ENCODE peak calls at places on chromosomes 16 and 17, in eight cellular contexts. A is IMR-90, X is esophagus muscularis mucosa, U is stomach, C is body of pancreas, O is heart left ventricle, B is H1, S is breast epithelium. R is an unnamed sample. For H3K4me1, the result is how much of the 10 kb centered on the place peaks cover.

GRCh38 chr17:78412403-78412802 is 34.0 kb downstream of the PGS1 start:
- DNase-seq in A (peak), X (no peak), U (no peak), C (no peak), O (no peak), B (no peak), S (no peak), R (peak)

GRCh38 chr16:25210758-25211157 is 6.0 kb upstream of the AQP8 start:
- DNase-seq in A (peak), X (no peak), U (no peak), C (no peak), O (no peak), B (no peak), S (no peak), R (no peak)

GRCh38 chr17:57874434-57875108 is 24.7 kb upstream of the MRPS23 start:
- DNase-seq in A (peak), X (no peak), U (no peak), C (peak), O (peak), B (peak), S (no peak), R (peak)

GRCh38 chr16:62225675-62226074 is 189.4 kb upstream of the CDH8 start:
- DNase-seq in A (no peak), X (no peak), U (peak), C (peak), O (peak), B (peak), S (peak), R (no peak)

GRCh38 chr17:46862949-46863348 is 11.6 kb downstream of the WNT9B start:
- DNase-seq in A (no peak), X (no peak), U (no peak), C (no peak), O (no peak), B (no peak), S (no peak), R (no peak)

GRCh38 chr17:77829871-77830799 is 128.4 kb upstream of the TNRC6C start:
- DNase-seq in A (peak), X (no peak), U (no peak), C (peak), O (peak), B (no peak), S (peak), R (peak)

GRCh38 chr16:10594312-10594950 is 14.0 kb upstream of the EMP2 start:
- DNase-seq in A (no peak), X (no peak), U (peak), C (no peak), O (no peak), B (no peak), S (peak), R (no peak)

GRCh38 chr16:853981-854807 is 53.7 kb upstream of the GNG13 start:
- DNase-seq in A (no peak), X (no peak), U (no peak), C (no peak), O (no peak), B (no peak), S (no peak), R (no peak)

GRCh38 chr16:5578980-5579379 is 481.4 kb upstream of the EEF2KMT start:
- DNase-seq in A (no peak), X (no peak), U (no peak), C (no peak), O (no peak), B (no peak), S (no peak), R (no peak)

GRCh38 chr17:70109497-70109896 is 34.5 kb downstream of the KCNJ16 start:
- DNase-seq in A (no peak), X (no peak), U (no peak), C (no peak), O (peak), B (no peak), S (no peak), R (no peak)

GRCh38 chr16:3458278-3458851 is 14.9 kb downstream of the NAA60 start:
- DNase-seq in A (peak), X (no peak), U (no peak), C (peak), O (peak), B (no peak), S (no peak), R (peak)

GRCh38 chr16:12289175-12290063 is 312.9 kb downstream of the SNX29 start:
- DNase-seq in A (no peak), X (no peak), U (peak), C (no peak), O (no peak), B (no peak), S (peak), R (no peak)

GRCh38 chr17:83137523-83137922 is 58.1 kb downstream of the METRNL start:
- DNase-seq in A (no peak), X (no peak), U (no peak), C (no peak), O (peak), B (no peak), S (peak), R (no peak)

GRCh38 chr17:58666858-58667267 is 25.0 kb downstream of the TEX14 start:
- DNase-seq in A (peak), X (no peak), U (peak), C (peak), O (peak), B (no peak), S (peak), R (peak)

GRCh38 chr16:59412275-59412841 is 678.2 kb upstream of the GOT2 start:
- DNase-seq in A (peak), X (no peak), U (no peak), C (no peak), O (no peak), B (no peak), S (no peak), R (no peak)

GRCh38 chr16:835373-835772 is 34.8 kb upstream of the GNG13 start:
- DNase-seq in A (no peak), X (no peak), U (no peak), C (no peak), O (no peak), B (no peak), S (no peak), R (no peak)

GRCh38 chr16:80751167-80751566 is 53.2 kb downstream of the CDYL2 start:
- DNase-seq in A (peak), X (no peak), U (no peak), C (no peak), O (no peak), B (no peak), S (no peak), R (no peak)

GRCh38 chr17:50201226-50201854 is at the start of gene COL1A1:
- DNase-seq in A (peak), X (no peak), U (peak), C (peak), O (peak), B (no peak), S (peak), R (no peak)

GRCh38 chr17:61805399-61805798 is 57.9 kb downstream of the BRIP1 start:
- DNase-seq in A (peak), X (no peak), U (no peak), C (no peak), O (no peak), B (no peak), S (no peak), R (no peak)

GRCh38 chr17:64499805-64500486 is 3.1 kb upstream of the POLG2 start:
- DNase-seq in A (peak), X (no peak), U (no peak), C (no peak), O (no peak), B (no peak), S (no peak), R (no peak)

GRCh38 chr17:58918072-58918471 is 162.4 kb downstream of the PPM1E start:
- DNase-seq in A (no peak), X (no peak), U (no peak), C (no peak), O (no peak), B (no peak), S (no peak), R (no peak)

GRCh38 chr16:14510939-14511797 is 118.9 kb downstream of the PARN start:
- DNase-seq in A (peak), X (no peak), U (no peak), C (no peak), O (no peak), B (no peak), S (no peak), R (no peak)

GRCh38 chr17:42031584-42031983 is 11.7 kb downstream of the NKIRAS2 start:
- DNase-seq in A (no peak), X (no peak), U (no peak), C (peak), O (peak), B (no peak), S (no peak), R (peak)

GRCh38 chr16:81600275-81600674 is 155.7 kb downstream of the CMIP start:
- DNase-seq in A (peak), X (no peak), U (no peak), C (no peak), O (no peak), B (no peak), S (no peak), R (no peak)

GRCh38 chr17:41919165-41919817 is 540 bp upstream of the ACLY start:
- DNase-seq in A (no peak), X (no peak), U (no peak), C (no peak), O (no peak), B (no peak), S (peak), R (no peak)

GRCh38 chr17:37610971-37611370 is 1.8 kb upstream of the SYNRG start:
- DNase-seq in A (peak), X (no peak), U (no peak), C (no peak), O (no peak), B (no peak), S (no peak), R (no peak)

GRCh38 chr16:21236831-21237230 is 3.3 kb downstream of the ANKS4B start:
- DNase-seq in A (no peak), X (no peak), U (no peak), C (no peak), O (no peak), B (no peak), S (no peak), R (no peak)

GRCh38 chr16:21235199-21235585 is 1.7 kb downstream of the ANKS4B start:
- DNase-seq in A (no peak), X (no peak), U (no peak), C (no peak), O (no peak), B (no peak), S (no peak), R (no peak)

GRCh38 chr16:21228473-21228872 is 5.0 kb upstream of the ANKS4B start:
- DNase-seq in A (no peak), X (no peak), U (no peak), C (no peak), O (no peak), B (no peak), S (no peak), R (no peak)

GRCh38 chr16:21233045-21233520 is 416 bp upstream of the ANKS4B start:
- DNase-seq in A (no peak), X (no peak), U (no peak), C (no peak), O (no peak), B (no peak), S (no peak), R (no peak)

DNA sequence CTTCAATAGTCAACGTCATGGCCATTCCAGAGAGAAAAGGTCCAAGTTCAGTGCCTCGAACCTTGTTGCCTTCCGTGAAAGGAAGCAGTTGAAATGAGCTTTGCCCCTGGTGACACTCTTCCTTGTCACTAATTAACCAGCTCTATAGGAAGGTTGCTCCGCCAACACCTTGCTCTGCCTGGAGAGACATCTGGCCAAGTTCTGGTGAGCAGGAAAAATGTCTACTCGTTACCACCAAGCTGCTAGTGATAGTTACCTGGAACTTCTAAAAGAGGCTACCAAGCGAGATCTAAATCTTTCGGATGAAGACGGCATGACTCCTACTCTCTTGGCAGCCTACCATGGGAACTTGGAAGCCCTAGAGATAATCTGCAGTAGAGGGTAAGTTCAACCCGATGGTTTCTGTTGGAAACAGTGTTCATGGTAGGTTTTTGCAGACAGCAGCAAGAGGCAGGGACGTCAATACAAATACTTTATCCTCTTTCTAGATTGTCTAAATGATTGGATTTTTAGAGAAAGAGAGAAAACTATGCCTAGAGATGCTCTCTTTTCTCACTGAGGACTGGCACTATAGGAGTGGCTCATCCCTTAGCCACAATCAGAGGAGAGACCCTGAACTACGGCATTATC is at the start of gene ANKS4B:
- DNase-seq in A (no peak), X (no peak), U (peak), C (peak), O (no peak), B (no peak), S (no peak), R (no peak)
- TF ChIP-seq POLR2A in A (no peak), X (no peak), U (no peak), C (no peak), O (no peak), B (no peak), S (no peak), R (no peak)

DNA sequence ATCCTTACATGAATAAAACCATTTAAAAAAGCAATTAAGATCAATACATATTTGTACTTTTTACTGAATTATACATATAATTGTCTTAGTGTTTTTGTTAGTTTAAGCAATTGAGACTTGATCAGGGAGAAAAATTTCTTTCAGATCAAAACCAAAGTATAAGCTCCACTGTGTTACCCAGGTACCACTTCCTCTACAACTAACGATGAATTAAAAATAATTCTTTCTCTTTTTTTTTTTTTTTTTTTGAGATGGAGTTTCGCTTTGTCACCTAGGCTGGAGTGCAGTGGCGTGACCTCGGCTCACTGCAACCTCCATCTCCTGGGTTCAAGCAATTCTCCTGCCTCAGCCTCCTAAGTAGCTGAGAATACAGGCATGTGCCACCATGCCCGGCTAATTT is 6.8 kb downstream of the FBXO47 start:
- DNase-seq in A (no peak), X (no peak), U (no peak), C (no peak), O (no peak), B (no peak), S (no peak), R (no peak)
- H3K4me1 ChIP-seq in A (under half), X (under half), U (under half), C (under half), O (under half), B (under half), S (under half), R (under half)

DNA sequence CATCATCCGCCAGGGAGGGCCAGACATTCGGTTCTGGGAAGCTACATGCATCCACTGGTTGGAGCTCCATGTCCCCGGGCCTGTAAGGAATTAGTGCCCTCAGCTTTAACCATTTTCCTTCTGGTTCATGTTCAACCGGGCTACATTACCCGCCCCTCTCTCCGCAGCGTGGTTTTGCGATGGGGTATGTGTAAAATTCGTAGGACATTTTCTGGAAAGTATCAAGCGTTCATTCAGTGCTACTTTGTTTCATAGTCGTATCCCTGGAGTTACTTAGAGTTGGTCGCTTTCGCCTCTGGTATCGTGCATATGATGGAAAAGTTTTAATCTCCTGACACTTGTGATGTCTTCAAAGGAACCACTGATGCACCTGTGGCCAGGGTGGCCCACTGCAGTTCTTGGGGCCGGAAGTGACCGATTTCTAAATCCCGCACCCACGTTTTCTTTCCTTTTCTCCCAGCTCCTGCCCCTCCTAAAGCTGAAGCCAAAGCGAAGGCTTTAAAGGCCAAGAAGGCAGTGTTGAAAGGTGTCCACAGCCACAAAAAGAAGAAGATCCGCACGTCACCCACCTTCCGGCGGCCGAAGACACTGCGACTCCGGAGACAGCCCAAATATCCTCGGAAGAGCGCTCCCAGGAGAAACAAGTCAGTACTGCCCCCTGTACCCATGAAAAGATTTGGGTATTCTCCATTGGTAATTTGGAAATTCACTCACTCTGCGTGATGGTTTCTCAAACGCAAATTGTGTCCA is 637 bp downstream of the RPL23A start:
- DNase-seq in A (no peak), X (no peak), U (no peak), C (no peak), O (no peak), B (no peak), S (no peak), R (no peak)
- TF ChIP-seq POLR2A in A (no peak), X (no peak), U (no peak), C (no peak), O (no peak), B (peak), S (no peak), R (no peak)

GRCh38 chr16:75244225-75244792 is 7.1 kb downstream of the BCAR1 start:
- DNase-seq in A (peak), X (no peak), U (peak), C (peak), O (peak), B (no peak), S (no peak), R (no peak)

GRCh38 chr16:75241955-75242354 is 9.5 kb downstream of the BCAR1 start:
- DNase-seq in A (no peak), X (no peak), U (no peak), C (no peak), O (no peak), B (no peak), S (no peak), R (no peak)

GRCh38 chr16:75244844-75245758 is 6.3 kb downstream of the BCAR1 start:
- DNase-seq in A (peak), X (no peak), U (peak), C (peak), O (peak), B (peak), S (peak), R (peak)

GRCh38 chr16:75241412-75241811 is 10.0 kb downstream of the BCAR1 start:
- DNase-seq in A (no peak), X (no peak), U (no peak), C (no peak), O (no peak), B (no peak), S (no peak), R (no peak)

DNA sequence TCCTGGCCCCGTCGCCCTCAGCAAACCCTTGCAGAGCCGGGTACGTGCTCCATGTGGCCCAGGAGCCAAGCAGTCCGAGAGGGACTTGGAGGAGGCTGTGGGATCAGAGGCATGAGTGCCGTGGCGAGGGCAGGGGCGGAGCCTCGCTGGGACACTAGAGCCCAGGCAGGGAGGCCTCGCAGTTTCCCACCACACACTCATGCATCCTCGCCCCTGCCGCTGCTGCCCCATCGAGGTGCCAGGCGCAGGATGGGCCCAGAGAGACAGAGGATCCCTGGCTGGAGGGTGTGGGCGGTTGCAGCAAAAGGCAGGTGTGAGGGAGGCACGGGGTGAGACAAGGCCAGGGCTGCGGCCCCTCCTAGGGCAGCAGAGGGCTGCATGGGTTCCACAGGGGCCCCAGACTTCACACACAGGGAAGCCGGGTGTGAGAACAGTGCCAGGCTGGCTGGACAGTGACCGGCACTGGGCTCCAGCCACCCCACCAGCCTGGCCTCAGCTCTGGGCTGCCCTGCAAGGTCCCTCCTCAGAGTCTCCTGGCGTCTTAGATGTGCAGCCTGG is 7.7 kb downstream of the BCAR1 start:
- DNase-seq in A (no peak), X (no peak), U (no peak), C (no peak), O (no peak), B (no peak), S (no peak), R (no peak)
- H3K4me1 ChIP-seq in A (half or more), X (half or more), U (half or more), C (half or more), O (under half), B (under half), S (under half), R (half or more)

GRCh38 chr17:48721009-48721402 is 1.3 kb downstream of the PRAC1 start:
- DNase-seq in A (no peak), X (no peak), U (no peak), C (no peak), O (no peak), B (no peak), S (no peak), R (no peak)
- TF ChIP-seq POLR2A in A (no peak), X (no peak), U (no peak), C (no peak), O (no peak), B (no peak), S (no peak), R (no peak)

GRCh38 chr16:86371083-86371803 is 139.1 kb upstream of the FOXF1 start:
- DNase-seq in A (no peak), X (no peak), U (no peak), C (no peak), O (no peak), B (no peak), S (no peak), R (no peak)

GRCh38 chr16:86365513-86366040 is 144.8 kb upstream of the FOXF1 start:
- DNase-seq in A (no peak), X (no peak), U (no peak), C (no peak), O (no peak), B (no peak), S (no peak), R (no peak)

GRCh38 chr16:86367291-86368072 is 142.8 kb upstream of the FOXF1 start:
- DNase-seq in A (no peak), X (no peak), U (no peak), C (no peak), O (no peak), B (no peak), S (no peak), R (no peak)

GRCh38 chr16:86370036-86370435 is 140.3 kb upstream of the FOXF1 start:
- DNase-seq in A (no peak), X (no peak), U (no peak), C (no peak), O (no peak), B (no peak), S (no peak), R (no peak)

DNA sequence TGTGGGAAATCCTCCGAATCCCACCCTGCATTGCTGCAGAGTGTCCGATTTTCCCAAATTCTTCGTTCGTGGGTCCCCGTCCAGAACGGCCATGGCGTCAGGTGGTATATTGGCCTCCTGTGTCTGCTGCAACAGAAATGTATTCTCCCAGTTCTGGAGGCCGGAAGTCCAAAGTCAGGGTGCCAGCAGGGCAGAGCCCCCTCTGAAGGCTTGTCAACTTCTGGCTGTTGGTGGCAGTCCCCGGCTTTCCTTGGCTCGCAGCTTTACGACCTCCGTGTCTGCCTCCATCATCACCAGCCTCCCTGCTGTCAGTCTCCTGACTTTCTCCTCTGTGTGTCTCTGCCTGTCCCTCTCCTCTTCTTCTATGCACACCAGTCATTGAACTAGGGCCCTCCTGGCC is 142.1 kb upstream of the FOXF1 start:
- DNase-seq in A (no peak), X (no peak), U (no peak), C (no peak), O (no peak), B (no peak), S (no peak), R (no peak)
- H3K4me1 ChIP-seq in A (under half), X (under half), U (under half), C (under half), O (under half), B (under half), S (under half), R (under half)

R was measured in gastrocnemius medialis.